ENCODE peak calls at places on chromosomes 13 and 19, in seven cellular contexts. B is brain microvascular endothelial cell, F is IMR-90, K is Peyer's patch, A is heart right ventricle, G is hepatocyte, I is lower lobe of right lung. L is an unnamed sample.

GRCh38 chr19:15332311-15332996 is at the start of gene BRD4:
- DNase-seq in B (no peak), F (peak; percentile 42), K (peak; percentile 86), A (peak; percentile 80), G (peak; percentile 90), I (peak; percentile 83), L (peak; percentile 55)

GRCh38 chr13:94640676-94641075 is 39.0 kb downstream of the GPR180 start:
- DNase-seq in B (no peak), F (peak; percentile 34), K (no peak), A (no peak), G (no peak), I (no peak), L (no peak)

GRCh38 chr13:61148211-61148610 is 267.4 kb downstream of the PCDH20 start:
- DNase-seq in B (no peak), F (no peak), K (no peak), A (no peak), G (no peak), I (no peak), L (no peak)

GRCh38 chr13:37194428-37194861 is 89.0 kb upstream of the CSNK1A1L start:
- DNase-seq in B (peak; percentile 77), F (peak; percentile 82), K (no peak), A (no peak), G (no peak), I (no peak), L (no peak)

GRCh38 chr19:52943884-52944643 is 18.6 kb downstream of the ZNF816 start:
- DNase-seq in B (no peak), F (no peak), K (no peak), A (no peak), G (no peak), I (no peak), L (no peak)

GRCh38 chr19:36604656-36605100 is 435 bp upstream of the ZNF382 start:
- DNase-seq in B (peak; percentile 54), F (peak; percentile 40), K (peak; percentile 59), A (peak; percentile 71), G (peak; percentile 77), I (peak; percentile 69), L (no peak)

GRCh38 chr13:94328336-94329041 is 151.0 kb downstream of the DCT start:
- DNase-seq in B (no peak), F (no peak), K (no peak), A (no peak), G (no peak), I (no peak), L (no peak)

GRCh38 chr13:33494596-33495214 is 209.2 kb upstream of the STARD13 start:
- DNase-seq in B (peak; percentile 95), F (peak; percentile 97), K (no peak), A (no peak), G (peak; percentile 35), I (no peak), L (no peak)

GRCh38 chr13:21137696-21138095 is 38.7 kb downstream of the SKA3 start:
- DNase-seq in B (peak; percentile 56), F (peak; percentile 49), K (no peak), A (no peak), G (peak; percentile 8), I (no peak), L (no peak)

GRCh38 chr13:113110048-113110851 is 4.7 kb downstream of the F7 start:
- DNase-seq in B (no peak), F (no peak), K (peak; percentile 44), A (no peak), G (no peak), I (peak; percentile 49), L (peak; percentile 41)

GRCh38 chr13:43257765-43258164 is 234.4 kb downstream of the DNAJC15 start:
- DNase-seq in B (no peak), F (no peak), K (no peak), A (no peak), G (no peak), I (no peak), L (no peak)

DNA sequence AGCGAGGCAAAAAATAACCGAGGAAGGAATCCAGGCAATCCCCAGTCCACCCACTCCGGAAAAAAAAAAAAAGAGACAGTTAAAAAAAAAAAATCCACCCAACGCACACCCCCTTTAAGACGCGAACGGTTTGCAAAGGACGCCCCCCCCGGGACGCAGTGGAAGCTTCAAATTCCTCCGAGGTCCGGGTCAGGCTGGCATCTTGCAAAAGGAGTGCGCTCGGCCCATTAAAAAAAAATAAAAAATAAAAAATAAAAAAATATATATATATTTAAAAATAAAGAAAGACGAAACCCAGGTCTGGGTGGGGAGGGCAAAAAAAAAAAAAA is 235 bp upstream of the CACNA1A start:
- DNase-seq in B (no peak), F (peak; percentile 54), K (no peak), A (no peak), G (no peak), I (no peak), L (no peak)
- TF ChIP-seq CTCF in B (no peak), F (peak; percentile 9), K (no peak), A (no peak), G (no peak), I (no peak), L (no peak)

DNA sequence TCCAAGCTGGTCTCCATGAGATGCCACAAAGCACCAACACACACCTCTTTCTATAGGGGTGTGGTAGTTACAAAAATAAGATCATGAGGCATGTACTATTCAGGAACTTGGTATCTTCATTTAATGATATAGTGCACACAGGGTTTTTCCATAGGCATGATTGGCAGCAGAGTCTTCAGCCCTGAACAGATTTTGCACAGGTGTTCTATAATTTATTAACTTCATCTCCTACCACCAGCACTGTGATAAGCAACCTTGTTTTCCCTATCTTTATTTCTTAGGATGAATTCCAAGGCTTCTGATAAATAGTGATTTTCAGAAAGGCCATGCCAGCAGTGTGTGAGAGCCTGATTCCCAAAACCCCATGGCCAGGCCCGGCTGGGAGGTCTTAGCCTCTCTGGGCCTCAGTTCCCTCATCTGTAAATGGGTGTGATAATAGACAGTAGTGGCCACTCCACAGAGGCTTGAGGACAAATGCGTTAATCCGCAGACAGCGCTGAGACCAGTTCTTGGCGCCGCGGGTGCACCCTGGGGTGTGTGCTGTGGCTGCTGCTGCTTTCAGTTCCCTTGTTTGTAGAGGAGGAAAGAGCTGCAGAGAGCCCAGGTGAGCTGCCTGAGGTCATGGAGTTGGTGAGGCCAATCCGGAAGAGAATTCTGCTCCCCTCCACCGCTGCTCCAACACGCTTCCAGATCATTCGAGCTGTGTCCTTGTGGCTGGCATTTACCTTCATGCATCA is 33.1 kb downstream of the DHRS12 start:
- DNase-seq in B (no peak), F (no peak), K (no peak), A (no peak), G (no peak), I (no peak), L (no peak)
- H3K27ac ChIP-seq in B (no peak overlapping the region), F (no peak overlapping the region), K (no peak overlapping the region), A (peak overlapping the region; percentile 60), G (peak overlapping the region; percentile 37), I (peak overlapping the region; percentile 71), L (no peak overlapping the region)

GRCh38 chr19:9940778-9941177 is 4.5 kb upstream of the OLFM2 start:
- DNase-seq in B (peak; percentile 41), F (peak; percentile 53), K (no peak), A (no peak), G (no peak), I (no peak), L (no peak)

GRCh38 chr19:9943744-9944143 is 7.4 kb upstream of the OLFM2 start:
- DNase-seq in B (no peak), F (no peak), K (no peak), A (no peak), G (no peak), I (no peak), L (no peak)

GRCh38 chr19:9941236-9941635 is 4.9 kb upstream of the OLFM2 start:
- DNase-seq in B (no peak), F (peak; percentile 29), K (no peak), A (no peak), G (no peak), I (no peak), L (no peak)

GRCh38 chr19:9939301-9939913 is 3.1 kb upstream of the OLFM2 start:
- DNase-seq in B (peak; percentile 43), F (peak; percentile 60), K (no peak), A (no peak), G (no peak), I (no peak), L (no peak)

DNA sequence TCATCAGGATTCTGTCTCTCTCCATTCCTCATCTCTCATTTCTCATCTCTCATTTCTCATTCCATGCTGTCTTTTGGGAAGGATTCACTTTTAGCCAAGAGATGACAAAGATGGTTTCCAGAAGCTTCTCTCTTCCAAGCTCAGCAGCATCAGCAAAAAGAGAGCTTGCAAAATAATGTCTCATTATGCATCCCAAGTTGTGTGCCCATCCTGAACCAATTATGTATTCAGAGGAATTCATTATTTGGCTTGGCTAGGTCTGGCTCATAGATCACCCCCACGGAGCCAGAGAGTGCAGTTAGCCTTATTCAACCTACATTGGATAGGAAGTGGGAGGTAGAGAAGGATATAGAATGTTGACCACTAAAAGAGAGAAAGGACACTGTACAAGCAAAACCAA is 5.3 kb upstream of the OLFM2 start:
- DNase-seq in B (no peak), F (no peak), K (no peak), A (no peak), G (no peak), I (no peak), L (no peak)
- H3K36me3 ChIP-seq in B (no peaks in the 10 kb centered on the region), F (no peaks in the 10 kb centered on the region), K (no peaks in the 10 kb centered on the region), A (no peaks in the 10 kb centered on the region), G (no peaks in the 10 kb centered on the region), I (no peaks in the 10 kb centered on the region), L (no peaks in the 10 kb centered on the region)

DNA sequence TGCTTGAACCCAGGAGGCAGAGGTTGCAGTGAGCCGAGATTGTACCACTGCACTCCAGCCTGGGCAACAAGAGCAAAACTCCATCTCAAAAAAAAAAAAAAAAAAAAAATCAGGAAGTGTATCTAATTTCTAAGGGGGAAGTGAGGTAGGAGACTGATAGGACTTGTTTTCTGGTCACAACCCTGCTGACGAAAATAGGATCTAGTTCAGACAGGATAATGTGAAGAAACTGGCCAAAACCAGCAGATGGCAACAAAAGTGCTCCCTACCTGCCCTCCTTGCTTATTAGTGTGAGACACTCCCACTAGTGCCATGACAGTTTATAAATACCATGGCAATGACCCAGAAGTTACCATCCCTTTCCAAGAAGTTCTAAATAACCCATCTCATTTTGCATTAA is 36.0 kb upstream of the KPNA3 start:
- DNase-seq in B (no peak), F (no peak), K (no peak), A (no peak), G (no peak), I (no peak), L (no peak)
- TF ChIP-seq CTCF in B (no peak), F (no peak), K (no peak), A (no peak), G (no peak), I (no peak), L (peak; percentile 22)

GRCh38 chr19:45763691-45764294 is 5.3 kb downstream of the SIX5 start:
- DNase-seq in B (no peak), F (no peak), K (no peak), A (peak; percentile 24), G (no peak), I (no peak), L (no peak)
- H3K27ac ChIP-seq in B (no peak overlapping the region), F (no peak overlapping the region), K (no peak overlapping the region), A (peak overlapping the region; percentile 85), G (peak overlapping the region; percentile 69), I (no peak overlapping the region), L (no peak overlapping the region)

L was measured in RWPE2.